ENCODE peak calls at places on chromosomes 13 and 19, in five cellular contexts. P is fibroblast of lung, H is cardiac muscle cell, A is esophagus squamous epithelium, Y is tibial artery. Q is an unnamed sample.

GRCh38 chr13:28299941-28300340 is 161.6 kb downstream of the PAN3 start:
- DNase-seq in H (no peak), Y (no peak), A (no peak), P (peak; percentile 17), Q (no peak)

GRCh38 chr19:22619371-22619770 is 14.8 kb upstream of the ZNF492 start:
- DNase-seq in P (no peak), Y (no peak), A (no peak), H (no peak), Q (no peak)

GRCh38 chr13:112554214-112554850 is 33.6 kb downstream of the TUBGCP3 start:
- DNase-seq in P (no peak), A (no peak), Y (no peak), H (no peak), Q (no peak)

GRCh38 chr13:109790951-109791605 is 4.7 kb upstream of the IRS2 start:
- DNase-seq in P (peak; percentile 62), H (peak; percentile 52), A (no peak), Y (no peak), Q (peak; percentile 77)

GRCh38 chr19:44947041-44947581 is 1.3 kb downstream of the APOC2 start:
- DNase-seq in Y (no peak), A (no peak), H (no peak), P (no peak), Q (no peak)

GRCh38 chr19:16927883-16928282 is 39.1 kb downstream of the F2RL3 start:
- DNase-seq in H (no peak), P (no peak), A (no peak), Y (no peak), Q (no peak)

GRCh38 chr13:46593403-46593802 is 40.4 kb downstream of the LRCH1 start:
- DNase-seq in P (no peak), H (no peak), Y (no peak), A (no peak), Q (no peak)

GRCh38 chr19:16405797-16406196 is 66.0 kb downstream of the EPS15L1 start:
- DNase-seq in A (no peak), Y (no peak), H (no peak), P (no peak), Q (no peak)

GRCh38 chr19:35044317-35045117 is 3.0 kb downstream of the HPN start:
- DNase-seq in H (peak; percentile 49), Y (no peak), A (no peak), P (peak; percentile 58), Q (peak; percentile 44)

DNA sequence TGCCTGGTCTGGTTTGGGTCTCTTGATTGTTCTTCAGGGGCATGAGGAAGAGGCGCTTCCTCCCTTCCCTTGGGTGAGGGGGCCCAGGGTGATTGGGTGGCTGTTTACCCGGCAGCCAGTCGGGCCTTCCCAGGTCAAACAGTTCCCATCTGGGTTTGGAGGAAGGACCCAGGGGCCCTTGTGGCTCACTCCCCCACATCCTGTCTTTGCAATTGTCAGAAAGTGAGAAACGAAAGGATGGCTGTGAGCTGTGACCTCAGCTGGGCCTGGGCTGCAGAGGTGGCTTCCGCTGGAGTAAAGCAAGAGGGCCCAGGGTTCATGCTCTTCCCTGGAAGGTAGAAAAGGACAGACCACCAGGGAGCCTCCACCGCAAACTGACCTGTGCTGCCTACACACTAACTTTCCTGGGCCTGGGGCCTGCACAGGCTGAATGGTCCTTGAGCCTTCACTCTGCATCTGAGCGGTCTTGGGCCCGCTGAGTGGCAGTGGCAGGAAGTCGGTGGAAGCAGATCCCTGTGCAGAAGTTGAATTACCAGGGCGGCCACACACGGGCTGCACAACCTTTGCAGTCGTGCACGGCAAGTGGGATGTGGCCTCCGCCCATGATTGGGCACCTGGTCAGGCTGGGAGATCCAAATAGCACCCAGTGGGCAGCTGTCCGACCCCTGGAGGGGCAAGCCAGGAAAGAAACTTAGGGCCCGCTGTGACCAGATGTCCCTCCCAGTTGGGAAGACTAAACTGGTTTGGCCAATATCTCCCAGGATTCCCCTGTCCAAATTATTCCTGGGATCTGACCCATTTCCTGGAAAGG is 5.3 kb upstream of the CD79A start:
- DNase-seq in Y (no peak), P (no peak), H (no peak), A (no peak), Q (no peak)
- H3K4me1 ChIP-seq in Y (no peaks in the 10 kb centered on the region), P (no peaks in the 10 kb centered on the region), H (no peaks in the 10 kb centered on the region), A (no peaks in the 10 kb centered on the region), Q (no peaks in the 10 kb centered on the region)

DNA sequence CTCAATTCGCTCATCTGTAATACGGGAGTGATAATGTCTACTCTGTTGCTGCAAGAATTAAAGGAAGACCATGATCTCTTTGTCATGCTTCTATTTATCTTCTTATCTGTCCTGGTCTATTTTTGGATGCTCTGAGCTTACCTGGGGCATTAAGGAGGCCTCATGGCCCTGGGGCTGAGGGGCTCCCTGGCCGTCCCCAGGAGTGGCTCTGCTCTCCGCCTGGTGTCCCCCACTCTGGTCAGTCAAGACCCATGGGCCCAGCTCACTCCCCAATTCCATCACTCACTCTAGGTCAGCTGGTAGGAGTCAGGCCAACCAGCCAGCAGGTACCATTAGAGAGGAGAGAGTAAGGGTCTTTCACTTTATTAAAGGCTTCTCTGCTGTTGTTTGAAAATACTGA is 1.1 kb upstream of the CHST8 start:
- DNase-seq in P (no peak), Y (no peak), H (no peak), A (no peak), Q (no peak)
- H3K27me3 ChIP-seq in P (peaks cover 11% of the 10 kb centered on the region), Y (no peaks in the 10 kb centered on the region), H (peaks cover 92% of the 10 kb centered on the region), A (peaks cover 96% of the 10 kb centered on the region), Q (peaks cover 65% of the 10 kb centered on the region)

DNA sequence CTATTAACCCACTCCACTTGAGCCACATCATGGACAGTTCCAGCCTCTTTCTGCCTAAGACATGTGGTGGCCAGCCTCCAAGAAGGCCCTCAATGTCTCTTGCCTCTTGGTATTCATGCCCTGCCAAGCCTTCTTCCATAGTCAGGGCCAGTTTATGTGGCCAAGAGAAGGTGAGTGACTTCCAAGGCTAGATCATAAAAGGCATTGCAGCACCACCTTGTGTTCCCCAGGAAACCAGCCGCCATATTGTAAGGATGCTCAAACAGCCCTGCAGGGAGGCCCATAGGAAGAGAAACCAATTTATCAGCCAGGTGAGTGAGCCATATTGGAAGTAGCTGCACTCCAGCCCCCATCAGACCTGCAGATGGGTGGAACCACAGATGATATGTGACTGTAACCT is 12.3 kb upstream of the DNMT1 start:
- DNase-seq in A (no peak), Y (no peak), H (no peak), P (no peak), Q (no peak)
- H3K4me1 ChIP-seq in A (no peaks in the 10 kb centered on the region), Y (no peaks in the 10 kb centered on the region), H (no peaks in the 10 kb centered on the region), P (no peaks in the 10 kb centered on the region), Q (peaks cover 15% of the 10 kb centered on the region)

GRCh38 chr19:50657672-50658437 is 8.6 kb downstream of the C19orf81 start:
- DNase-seq in A (peak; percentile 39), H (peak; percentile 100), Y (peak; percentile 70), P (peak; percentile 86), Q (peak; percentile 68)
- H3K27me3 ChIP-seq in A (peaks cover 97% of the 10 kb centered on the region), H (no peaks in the 10 kb centered on the region), Y (no peaks in the 10 kb centered on the region), P (no peaks in the 10 kb centered on the region), Q (peaks cover 27% of the 10 kb centered on the region)

GRCh38 chr13:85638265-85638664 is 161.0 kb downstream of the SLITRK6 start:
- DNase-seq in H (no peak), Y (no peak), A (no peak), P (no peak), Q (no peak)

GRCh38 chr13:85631801-85632200 is 167.4 kb downstream of the SLITRK6 start:
- DNase-seq in P (peak; percentile 10), H (no peak), A (no peak), Y (no peak), Q (no peak)

GRCh38 chr13:85632526-85633215 is 166.5 kb downstream of the SLITRK6 start:
- DNase-seq in A (no peak), H (no peak), P (peak; percentile 8), Y (no peak), Q (no peak)
- H3K4me1 ChIP-seq in A (no peaks in the 10 kb centered on the region), H (no peaks in the 10 kb centered on the region), P (no peaks in the 10 kb centered on the region), Y (no peaks in the 10 kb centered on the region), Q (peaks cover 13% of the 10 kb centered on the region)